ENCODE peak calls at places on chromosomes 3 and 15, in four cellular contexts. G is NCI-H2107, R is activated T-cell treated with anti-CD3 and anti-CD28 coated beads for 1 hour, J is AG04450. Y is an unnamed sample.

GRCh38 chr3:65783117-65783516 is 255.6 kb downstream of the MAGI1 start:
- DNase-seq in G (no peak), R (no peak), J (no peak), Y (no peak)

GRCh38 chr15:91099616-91100560 is at the start of gene SV2B:
- DNase-seq in G (no peak), R (peak), J (no peak), Y (no peak)

GRCh38 chr15:96693990-96694517 is 363.6 kb downstream of the NR2F2 start:
- DNase-seq in G (no peak), R (no peak), J (no peak), Y (no peak)

GRCh38 chr3:184733181-184733580 is 21.3 kb upstream of the MAGEF1 start:
- DNase-seq in G (no peak), R (no peak), J (no peak), Y (no peak)

GRCh38 chr3:72786668-72787067 is 61.6 kb downstream of the SHQ1 start:
- DNase-seq in G (no peak), R (no peak), J (no peak), Y (no peak)

GRCh38 chr15:66941231-66941711 is 124.1 kb upstream of the SMAD3 start:
- DNase-seq in G (no peak), R (no peak), J (no peak), Y (peak)

GRCh38 chr3:120173056-120173675 is 78.9 kb upstream of the GSK3B start:
- DNase-seq in G (no peak), R (no peak), J (no peak), Y (no peak)

GRCh38 chr3:190601597-190601996 is 87.7 kb downstream of the IL1RAP start:
- DNase-seq in G (no peak), R (no peak), J (no peak), Y (no peak)

GRCh38 chr15:51193979-51194378 is 99.3 kb upstream of the TNFAIP8L3 start:
- DNase-seq in G (no peak), R (no peak), J (no peak), Y (no peak)

GRCh38 chr3:192916455-192917257 is 1.0 kb downstream of the MB21D2 start:
- DNase-seq in G (peak), R (no peak), J (no peak), Y (peak)

GRCh38 chr3:143775401-143775970 is 72.8 kb downstream of the SLC9A9 start:
- DNase-seq in G (no peak), R (no peak), J (no peak), Y (no peak)

GRCh38 chr3:88003115-88003755 is 55.6 kb downstream of the CGGBP1 start:
- DNase-seq in G (peak), R (no peak), J (peak), Y (no peak)

GRCh38 chr15:70856884-70857546 is 3.1 kb upstream of the LARP6 start:
- DNase-seq in G (no peak), R (no peak), J (peak), Y (peak)

GRCh38 chr3:178320481-178321352 is 215.5 kb upstream of the KCNMB2 start:
- DNase-seq in G (peak), R (no peak), J (peak), Y (peak)

GRCh38 chr15:95324596-95325135 is 1005.8 kb upstream of the NR2F2 start:
- DNase-seq in G (no peak), R (no peak), J (no peak), Y (no peak)

GRCh38 chr15:78092111-78093041 is at the start of gene SH2D7:
- DNase-seq in G (no peak), R (no peak), J (no peak), Y (peak)

GRCh38 chr15:31235298-31236183 is 91.1 kb upstream of the KLF13 start:
- DNase-seq in G (peak), R (no peak), J (no peak), Y (peak)

GRCh38 chr3:125039041-125039896 is 16.5 kb downstream of the HEG1 start:
- DNase-seq in G (no peak), R (no peak), J (no peak), Y (no peak)

GRCh38 chr15:53974813-53975212 is 3.4 kb upstream of the UNC13C start:
- DNase-seq in G (no peak), R (no peak), J (no peak), Y (no peak)

GRCh38 chr3:138781012-138781470 is 53.7 kb downstream of the PIK3CB start:
- DNase-seq in G (no peak), R (peak), J (no peak), Y (no peak)

GRCh38 chr3:115071611-115072010 is 75.5 kb downstream of the ZBTB20 start:
- DNase-seq in G (no peak), R (no peak), J (peak), Y (no peak)

Y was measured in Right ventricle myocardium superior.